ENCODE peak calls at places on chromosomes 2 and 18, in five cellular contexts. One of them, this sample, is unnamed.
A peak's percentile ranks its signal among the peaks of the same experiment; 100 is the strongest.

GRCh38 chr2:11155326-11156059 is at the start of gene SLC66A3:
- DNase-seq in Peyer's patch: no peak
- DNase-seq in H9: no peak
- DNase-seq in breast epithelium: no peak
- DNase-seq in ovary: no peak
- DNase-seq in this sample: no peak

GRCh38 chr18:8778386-8778785 is 73.0 kb downstream of the MTCL1 start:
- DNase-seq in Peyer's patch: no peak
- DNase-seq in H9: no peak
- DNase-seq in breast epithelium: no peak
- DNase-seq in ovary: no peak
- DNase-seq in this sample: no peak

GRCh38 chr18:22872894-22873537 is 60.1 kb upstream of the RBBP8 start:
- DNase-seq in Peyer's patch: no peak
- DNase-seq in H9: no peak
- DNase-seq in breast epithelium: no peak
- DNase-seq in ovary: no peak
- DNase-seq in this sample: no peak

GRCh38 chr2:124778076-124778475 is 753.0 kb downstream of the CNTNAP5 start:
- DNase-seq in Peyer's patch: no peak
- DNase-seq in H9: no peak
- DNase-seq in breast epithelium: no peak
- DNase-seq in ovary: no peak
- DNase-seq in this sample: no peak

GRCh38 chr2:242020196-242021004 is 150.9 kb downstream of the RTP5 start:
- DNase-seq in Peyer's patch: peak; percentile 53
- DNase-seq in H9: no peak
- DNase-seq in breast epithelium: no peak
- DNase-seq in ovary: peak; percentile 60
- DNase-seq in this sample: peak; percentile 4

GRCh38 chr2:226756131-226756530 is 43.5 kb downstream of the IRS1 start:
- DNase-seq in Peyer's patch: no peak
- DNase-seq in H9: no peak
- DNase-seq in breast epithelium: no peak
- DNase-seq in ovary: no peak
- DNase-seq in this sample: no peak

GRCh38 chr2:129798301-129798581 is 181.2 kb upstream of the RAB6C start:
- DNase-seq in Peyer's patch: no peak
- DNase-seq in H9: peak; percentile 11
- DNase-seq in breast epithelium: no peak
- DNase-seq in ovary: no peak
- DNase-seq in this sample: no peak

GRCh38 chr2:45825001-45825651 is 173.7 kb downstream of the PRKCE start:
- DNase-seq in Peyer's patch: no peak
- DNase-seq in H9: no peak
- DNase-seq in breast epithelium: no peak
- DNase-seq in ovary: no peak
- DNase-seq in this sample: no peak

GRCh38 chr2:114011709-114012108 is 121.8 kb downstream of the ACTR3 start:
- DNase-seq in Peyer's patch: no peak
- DNase-seq in H9: no peak
- DNase-seq in breast epithelium: no peak
- DNase-seq in ovary: no peak
- DNase-seq in this sample: no peak

GRCh38 chr18:37541517-37541916 is 24.1 kb downstream of the CELF4 start:
- DNase-seq in Peyer's patch: no peak
- DNase-seq in H9: no peak
- DNase-seq in breast epithelium: no peak
- DNase-seq in ovary: no peak
- DNase-seq in this sample: no peak

GRCh38 chr18:69257861-69258458 is 142.7 kb upstream of the DOK6 start:
- DNase-seq in Peyer's patch: no peak
- DNase-seq in H9: no peak
- DNase-seq in breast epithelium: no peak
- DNase-seq in ovary: no peak
- DNase-seq in this sample: no peak

GRCh38 chr18:3450358-3451107 is 561 bp downstream of the TGIF1 start:
- DNase-seq in Peyer's patch: peak; percentile 87
- DNase-seq in H9: no peak
- DNase-seq in breast epithelium: peak; percentile 68
- DNase-seq in ovary: peak; percentile 82
- DNase-seq in this sample: peak; percentile 59

GRCh38 chr18:3148930-3149535 is 70.7 kb downstream of the MYOM1 start:
- DNase-seq in Peyer's patch: no peak
- DNase-seq in H9: no peak
- DNase-seq in breast epithelium: no peak
- DNase-seq in ovary: no peak
- DNase-seq in this sample: no peak

GRCh38 chr2:182713611-182714010 is 2.4 kb upstream of the DNAJC10 start:
- DNase-seq in Peyer's patch: no peak
- DNase-seq in H9: no peak
- DNase-seq in breast epithelium: no peak
- DNase-seq in ovary: no peak
- DNase-seq in this sample: no peak

GRCh38 chr18:25169701-25170100 is 182.3 kb downstream of the ZNF521 start:
- DNase-seq in Peyer's patch: no peak
- DNase-seq in H9: no peak
- DNase-seq in breast epithelium: no peak
- DNase-seq in ovary: no peak
- DNase-seq in this sample: no peak

GRCh38 chr2:3405308-3405707 is 25.8 kb downstream of the TRAPPC12 start:
- DNase-seq in Peyer's patch: no peak
- DNase-seq in H9: no peak
- DNase-seq in breast epithelium: no peak
- DNase-seq in ovary: no peak
- DNase-seq in this sample: no peak

GRCh38 chr2:20476950-20477349 is 30.1 kb downstream of the RHOB start:
- DNase-seq in Peyer's patch: peak; percentile 25
- DNase-seq in H9: no peak
- DNase-seq in breast epithelium: no peak
- DNase-seq in ovary: no peak
- DNase-seq in this sample: no peak

GRCh38 chr2:1656961-1657841 is 87.1 kb downstream of the PXDN start:
- DNase-seq in Peyer's patch: no peak
- DNase-seq in H9: peak; percentile 68
- DNase-seq in breast epithelium: no peak
- DNase-seq in ovary: no peak
- DNase-seq in this sample: no peak

GRCh38 chr2:41705634-41706033 is 342.2 kb upstream of the PKDCC start:
- DNase-seq in Peyer's patch: no peak
- DNase-seq in H9: no peak
- DNase-seq in breast epithelium: no peak
- DNase-seq in ovary: no peak
- DNase-seq in this sample: no peak

GRCh38 chr2:200662727-200663126 is 76.9 kb downstream of the AOX1 start:
- DNase-seq in Peyer's patch: no peak
- DNase-seq in H9: no peak
- DNase-seq in breast epithelium: no peak
- DNase-seq in ovary: no peak
- DNase-seq in this sample: no peak

GRCh38 chr2:170425291-170425751 is 247.4 kb downstream of the MYO3B start:
- DNase-seq in Peyer's patch: no peak
- DNase-seq in H9: no peak
- DNase-seq in breast epithelium: no peak
- DNase-seq in ovary: no peak
- DNase-seq in this sample: no peak

GRCh38 chr2:78967294-78967693 is 58.2 kb upstream of the REG3G start:
- DNase-seq in Peyer's patch: peak; percentile 57
- DNase-seq in H9: no peak
- DNase-seq in breast epithelium: no peak
- DNase-seq in ovary: no peak
- DNase-seq in this sample: no peak

GRCh38 chr2:235021752-235022151 is 69.9 kb downstream of the SH3BP4 start:
- DNase-seq in Peyer's patch: no peak
- DNase-seq in H9: no peak
- DNase-seq in breast epithelium: no peak
- DNase-seq in ovary: no peak
- DNase-seq in this sample: no peak

GRCh38 chr2:212914392-212914791 is 237.0 kb downstream of the IKZF2 start:
- DNase-seq in Peyer's patch: no peak
- DNase-seq in H9: no peak
- DNase-seq in breast epithelium: no peak
- DNase-seq in ovary: no peak
- DNase-seq in this sample: no peak

GRCh38 chr2:215717627-215718412 is 282.0 kb upstream of the FN1 start:
- DNase-seq in Peyer's patch: no peak
- DNase-seq in H9: no peak
- DNase-seq in breast epithelium: no peak
- DNase-seq in ovary: no peak
- DNase-seq in this sample: no peak

GRCh38 chr18:57009836-57010235 is 137.1 kb upstream of the BOD1L2 start:
- DNase-seq in Peyer's patch: no peak
- DNase-seq in H9: no peak
- DNase-seq in breast epithelium: no peak
- DNase-seq in ovary: no peak
- DNase-seq in this sample: no peak

GRCh38 chr2:25606892-25607291 is 66.5 kb downstream of the DTNB start:
- DNase-seq in Peyer's patch: peak; percentile 51
- DNase-seq in H9: no peak
- DNase-seq in breast epithelium: no peak
- DNase-seq in ovary: no peak
- DNase-seq in this sample: no peak

GRCh38 chr2:239601880-239602279 is 201.1 kb upstream of the HDAC4 start:
- DNase-seq in Peyer's patch: peak; percentile 23
- DNase-seq in H9: no peak
- DNase-seq in breast epithelium: no peak
- DNase-seq in ovary: no peak
- DNase-seq in this sample: no peak

GRCh38 chr2:95384854-95385569 is 17.5 kb upstream of the FAHD2A start:
- DNase-seq in Peyer's patch: peak; percentile 89
- DNase-seq in H9: peak; percentile 73
- DNase-seq in breast epithelium: peak; percentile 26
- DNase-seq in ovary: peak; percentile 73
- DNase-seq in this sample: no peak

GRCh38 chr2:101733257-101733993 is 35.9 kb downstream of the MAP4K4 start:
- DNase-seq in Peyer's patch: no peak
- DNase-seq in H9: no peak
- DNase-seq in breast epithelium: no peak
- DNase-seq in ovary: peak; percentile 27
- DNase-seq in this sample: no peak

GRCh38 chr2:101732199-101732598 is 34.7 kb downstream of the MAP4K4 start:
- DNase-seq in Peyer's patch: no peak
- DNase-seq in H9: no peak
- DNase-seq in breast epithelium: no peak
- DNase-seq in ovary: no peak
- DNase-seq in this sample: no peak

GRCh38 chr2:101732773-101733256 is 35.3 kb downstream of the MAP4K4 start:
- DNase-seq in Peyer's patch: no peak
- DNase-seq in H9: no peak
- DNase-seq in breast epithelium: no peak
- DNase-seq in ovary: no peak
- DNase-seq in this sample: no peak

GRCh38 chr2:101729521-101730190 is 32.1 kb downstream of the MAP4K4 start:
- DNase-seq in Peyer's patch: no peak
- DNase-seq in H9: no peak
- DNase-seq in breast epithelium: no peak
- DNase-seq in ovary: no peak
- DNase-seq in this sample: no peak

DNA sequence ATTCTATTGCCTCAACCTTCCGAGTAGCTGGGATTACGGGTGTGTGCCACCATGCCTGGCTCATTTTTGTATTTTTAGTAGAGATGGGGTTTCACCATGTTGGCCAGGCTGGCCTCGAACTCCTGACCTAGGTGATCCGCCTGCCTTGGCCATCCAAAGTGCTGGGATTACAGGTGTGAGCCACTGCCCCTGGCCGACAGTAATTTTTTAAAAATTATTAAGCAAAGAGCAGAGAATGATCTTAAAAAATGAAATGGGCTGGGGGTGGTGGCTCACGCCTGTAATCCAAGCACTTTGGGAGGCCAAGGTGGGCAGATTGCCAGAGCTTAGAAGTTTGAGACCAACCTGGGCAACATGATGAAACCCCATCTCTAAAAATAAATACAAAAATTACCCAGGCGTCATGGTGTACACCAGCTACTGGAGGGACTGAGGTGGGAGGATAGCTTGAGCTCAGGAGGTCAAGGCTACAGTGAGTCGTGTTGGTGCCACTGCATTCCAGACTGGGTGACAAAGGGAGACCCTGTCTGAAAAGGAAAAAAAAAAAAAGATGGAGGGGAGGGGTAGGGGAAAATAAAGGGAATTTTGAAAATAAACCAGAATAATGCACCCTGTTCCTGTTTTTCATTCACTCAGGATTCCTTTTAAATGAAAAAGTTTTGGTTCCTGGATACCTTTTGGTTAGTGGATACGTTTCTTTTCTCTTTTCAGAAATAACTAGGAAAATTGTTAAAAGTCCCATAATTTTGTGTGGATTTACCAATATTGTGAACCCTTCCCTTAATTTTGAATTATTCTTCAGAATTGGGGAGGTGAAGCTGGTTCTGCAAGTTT is 33.9 kb downstream of the MAP4K4 start:
- DNase-seq in Peyer's patch: no peak
- DNase-seq in H9: no peak
- DNase-seq in breast epithelium: no peak
- DNase-seq in ovary: no peak
- DNase-seq in this sample: no peak
- H3K27ac ChIP-seq in Peyer's patch: no peak overlapping the region
- H3K27ac ChIP-seq in H9: no peak overlapping the region
- H3K27ac ChIP-seq in breast epithelium: no peak overlapping the region
- H3K27ac ChIP-seq in ovary: no peak overlapping the region
- H3K27ac ChIP-seq in this sample: no peak overlapping the region

GRCh38 chr2:199471443-199472057 is 13.8 kb upstream of the SATB2 start:
- DNase-seq in Peyer's patch: peak; percentile 81
- DNase-seq in H9: peak; percentile 92
- DNase-seq in breast epithelium: no peak
- DNase-seq in ovary: no peak
- DNase-seq in this sample: no peak
- H3K27ac ChIP-seq in Peyer's patch: no peak overlapping the region
- H3K27ac ChIP-seq in H9: no peak overlapping the region
- H3K27ac ChIP-seq in breast epithelium: no peak overlapping the region
- H3K27ac ChIP-seq in ovary: no peak overlapping the region
- H3K27ac ChIP-seq in this sample: no peak overlapping the region

GRCh38 chr2:8149011-8149410 is 532.8 kb upstream of the ID2 start:
- DNase-seq in Peyer's patch: no peak
- DNase-seq in H9: no peak
- DNase-seq in breast epithelium: no peak
- DNase-seq in ovary: no peak
- DNase-seq in this sample: no peak
- H3K27ac ChIP-seq in Peyer's patch: no peak overlapping the region
- H3K27ac ChIP-seq in H9: no peak overlapping the region
- H3K27ac ChIP-seq in breast epithelium: no peak overlapping the region
- H3K27ac ChIP-seq in ovary: no peak overlapping the region
- H3K27ac ChIP-seq in this sample: no peak overlapping the region

GRCh38 chr2:66560683-66561082 is 125.8 kb downstream of the MEIS1 start:
- DNase-seq in Peyer's patch: no peak
- DNase-seq in H9: no peak
- DNase-seq in breast epithelium: no peak
- DNase-seq in ovary: no peak
- DNase-seq in this sample: no peak
- H3K27ac ChIP-seq in Peyer's patch: no peak overlapping the region
- H3K27ac ChIP-seq in H9: no peak overlapping the region
- H3K27ac ChIP-seq in breast epithelium: no peak overlapping the region
- H3K27ac ChIP-seq in ovary: no peak overlapping the region
- H3K27ac ChIP-seq in this sample: no peak overlapping the region

This sample was measured in substantia nigra.